ENCODE peak calls at places on chromosomes 13 and 19, in nine cellular contexts. One of them, this sample, is unnamed.

GRCh38 chr13:78137404-78138142 is 218.9 kb upstream of the EDNRB start:
- DNase-seq in GM20000: peak
- DNase-seq in neural crest cell: peak
- DNase-seq in RWPE2: no peak
- DNase-seq in cardiac muscle cell: peak
- DNase-seq in lung: peak
- DNase-seq in brain microvascular endothelial cell: peak
- DNase-seq in fibroblast of pulmonary artery: peak
- DNase-seq in adrenal gland: peak
- DNase-seq in this sample: no peak

GRCh38 chr19:6273701-6274601 is 5.8 kb downstream of the MLLT1 start:
- DNase-seq in GM20000: peak
- DNase-seq in neural crest cell: no peak
- DNase-seq in RWPE2: peak
- DNase-seq in cardiac muscle cell: peak
- DNase-seq in lung: peak
- DNase-seq in brain microvascular endothelial cell: peak
- DNase-seq in fibroblast of pulmonary artery: peak
- DNase-seq in adrenal gland: peak
- DNase-seq in this sample: no peak

GRCh38 chr13:99434258-99434788 is 66.9 kb upstream of the TM9SF2 start:
- DNase-seq in GM20000: no peak
- DNase-seq in neural crest cell: no peak
- DNase-seq in RWPE2: no peak
- DNase-seq in cardiac muscle cell: no peak
- DNase-seq in lung: no peak
- DNase-seq in brain microvascular endothelial cell: no peak
- DNase-seq in fibroblast of pulmonary artery: no peak
- DNase-seq in adrenal gland: no peak
- DNase-seq in this sample: no peak

GRCh38 chr13:109155301-109155761 is 525.9 kb downstream of the MYO16 start:
- DNase-seq in GM20000: no peak
- DNase-seq in neural crest cell: no peak
- DNase-seq in RWPE2: peak
- DNase-seq in cardiac muscle cell: peak
- DNase-seq in lung: peak
- DNase-seq in brain microvascular endothelial cell: peak
- DNase-seq in fibroblast of pulmonary artery: peak
- DNase-seq in adrenal gland: no peak
- DNase-seq in this sample: no peak

GRCh38 chr13:38369058-38369457 is 19.4 kb downstream of the UFM1 start:
- DNase-seq in GM20000: no peak
- DNase-seq in neural crest cell: no peak
- DNase-seq in RWPE2: no peak
- DNase-seq in cardiac muscle cell: no peak
- DNase-seq in lung: no peak
- DNase-seq in brain microvascular endothelial cell: no peak
- DNase-seq in fibroblast of pulmonary artery: no peak
- DNase-seq in adrenal gland: no peak
- DNase-seq in this sample: no peak

GRCh38 chr13:91052873-91053272 is 294.6 kb upstream of the MIR17HG start:
- DNase-seq in GM20000: no peak
- DNase-seq in neural crest cell: no peak
- DNase-seq in RWPE2: no peak
- DNase-seq in cardiac muscle cell: no peak
- DNase-seq in lung: no peak
- DNase-seq in brain microvascular endothelial cell: no peak
- DNase-seq in fibroblast of pulmonary artery: no peak
- DNase-seq in adrenal gland: no peak
- DNase-seq in this sample: no peak

GRCh38 chr19:3538965-3539742 is at the start of gene TEKTIP1:
- DNase-seq in GM20000: no peak
- DNase-seq in neural crest cell: no peak
- DNase-seq in RWPE2: no peak
- DNase-seq in cardiac muscle cell: no peak
- DNase-seq in lung: no peak
- DNase-seq in brain microvascular endothelial cell: no peak
- DNase-seq in fibroblast of pulmonary artery: no peak
- DNase-seq in adrenal gland: peak
- DNase-seq in this sample: no peak

GRCh38 chr13:102978168-102978567 is 88.0 kb downstream of the SLC10A2 start:
- DNase-seq in GM20000: no peak
- DNase-seq in neural crest cell: no peak
- DNase-seq in RWPE2: no peak
- DNase-seq in cardiac muscle cell: peak
- DNase-seq in lung: no peak
- DNase-seq in brain microvascular endothelial cell: no peak
- DNase-seq in fibroblast of pulmonary artery: peak
- DNase-seq in adrenal gland: no peak
- DNase-seq in this sample: no peak

GRCh38 chr13:36346222-36347083 is at the start of gene SPART:
- DNase-seq in GM20000: peak
- DNase-seq in neural crest cell: peak
- DNase-seq in RWPE2: peak
- DNase-seq in cardiac muscle cell: peak
- DNase-seq in lung: peak
- DNase-seq in brain microvascular endothelial cell: peak
- DNase-seq in fibroblast of pulmonary artery: peak
- DNase-seq in adrenal gland: peak
- DNase-seq in this sample: peak

GRCh38 chr19:47228168-47228936 is 2.6 kb downstream of the BBC3 start:
- DNase-seq in GM20000: peak
- DNase-seq in neural crest cell: no peak
- DNase-seq in RWPE2: no peak
- DNase-seq in cardiac muscle cell: no peak
- DNase-seq in lung: no peak
- DNase-seq in brain microvascular endothelial cell: no peak
- DNase-seq in fibroblast of pulmonary artery: no peak
- DNase-seq in adrenal gland: peak
- DNase-seq in this sample: no peak

DNA sequence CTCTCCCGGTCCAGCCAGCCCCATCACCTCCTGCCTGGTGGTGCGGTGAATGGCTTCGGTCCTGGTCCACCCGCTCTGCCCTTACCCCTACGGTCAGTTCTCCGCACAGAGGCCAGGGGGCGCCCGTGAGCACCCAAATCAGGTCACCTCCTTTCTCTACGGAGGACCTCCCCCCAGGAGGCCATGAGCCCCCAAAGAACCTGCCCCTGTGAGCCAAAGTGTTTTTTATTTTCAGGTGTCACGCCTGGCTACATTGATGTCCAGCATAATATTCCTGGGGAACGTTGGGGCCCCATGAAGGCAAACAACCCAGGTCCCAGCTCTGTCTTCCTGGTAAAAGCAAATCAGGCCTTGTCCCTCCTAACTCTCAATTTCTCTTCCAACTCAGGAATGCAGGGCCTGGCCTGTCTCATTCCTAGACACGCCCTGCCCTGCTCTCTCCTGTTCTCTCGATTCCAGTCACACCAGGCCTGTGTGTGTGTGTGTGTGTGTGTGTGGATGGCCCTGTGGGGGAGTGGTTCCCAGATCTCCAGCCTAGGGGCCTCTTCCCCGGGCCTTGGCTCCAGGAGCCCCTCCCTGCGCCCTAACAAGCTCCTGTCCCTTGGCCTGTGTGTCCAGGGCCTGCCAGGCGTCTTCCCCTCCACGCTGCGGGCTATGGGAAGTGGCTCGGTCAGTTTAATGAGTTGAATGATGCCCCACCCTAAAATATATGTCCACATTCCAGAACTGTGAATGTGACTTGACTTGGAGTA is 9.7 kb upstream of the GIPC1 start:
- DNase-seq in GM20000: peak
- DNase-seq in neural crest cell: peak
- DNase-seq in RWPE2: peak
- DNase-seq in cardiac muscle cell: peak
- DNase-seq in lung: peak
- DNase-seq in brain microvascular endothelial cell: peak
- DNase-seq in fibroblast of pulmonary artery: peak
- DNase-seq in adrenal gland: no peak
- DNase-seq in this sample: no peak
- TF ChIP-seq CTCF in GM20000: peak
- TF ChIP-seq CTCF in neural crest cell: peak
- TF ChIP-seq CTCF in RWPE2: peak
- TF ChIP-seq CTCF in cardiac muscle cell: peak
- TF ChIP-seq CTCF in lung: peak
- TF ChIP-seq CTCF in brain microvascular endothelial cell: peak
- TF ChIP-seq CTCF in fibroblast of pulmonary artery: peak
- TF ChIP-seq CTCF in adrenal gland: peak
- TF ChIP-seq CTCF in this sample: peak

GRCh38 chr13:60329221-60329983 is 67.6 kb upstream of the TDRD3 start:
- DNase-seq in GM20000: peak
- DNase-seq in neural crest cell: peak
- DNase-seq in RWPE2: no peak
- DNase-seq in cardiac muscle cell: peak
- DNase-seq in lung: peak
- DNase-seq in brain microvascular endothelial cell: peak
- DNase-seq in fibroblast of pulmonary artery: peak
- DNase-seq in adrenal gland: peak
- DNase-seq in this sample: no peak
- TF ChIP-seq CTCF in GM20000: peak
- TF ChIP-seq CTCF in neural crest cell: peak
- TF ChIP-seq CTCF in RWPE2: peak
- TF ChIP-seq CTCF in cardiac muscle cell: peak
- TF ChIP-seq CTCF in lung: no peak
- TF ChIP-seq CTCF in brain microvascular endothelial cell: peak
- TF ChIP-seq CTCF in fibroblast of pulmonary artery: peak
- TF ChIP-seq CTCF in adrenal gland: no peak
- TF ChIP-seq CTCF in this sample: peak

DNA sequence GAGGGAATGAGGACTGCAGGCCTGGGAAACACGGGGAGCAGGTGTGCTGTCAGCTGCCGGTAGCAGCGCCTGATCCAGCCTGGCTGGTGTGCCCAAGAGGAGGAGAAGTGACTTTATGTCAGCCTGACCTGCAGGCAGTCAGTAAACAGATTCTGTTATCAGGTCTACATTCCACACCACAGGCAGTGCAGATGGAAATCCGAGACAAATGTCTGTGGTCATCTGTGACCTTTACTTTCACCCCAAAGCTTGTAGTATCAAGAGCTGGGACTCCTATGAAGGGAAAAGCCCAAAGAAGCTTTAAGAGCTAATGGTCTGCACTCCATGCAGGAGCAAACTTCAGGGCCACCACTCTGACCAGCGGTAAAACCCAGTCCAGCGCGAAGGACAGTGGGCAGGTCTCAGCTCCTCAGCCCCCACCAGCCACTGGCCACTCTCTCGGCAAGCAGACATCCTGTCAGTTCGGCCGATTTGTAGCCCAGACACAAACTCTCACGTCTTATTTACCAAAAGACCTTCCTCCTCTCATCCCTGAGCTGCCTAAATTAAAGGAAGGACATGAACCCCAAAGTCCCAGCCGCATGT is 7.7 kb downstream of the EPS15L1 start:
- DNase-seq in GM20000: no peak
- DNase-seq in neural crest cell: no peak
- DNase-seq in RWPE2: no peak
- DNase-seq in cardiac muscle cell: peak
- DNase-seq in lung: no peak
- DNase-seq in brain microvascular endothelial cell: peak
- DNase-seq in fibroblast of pulmonary artery: no peak
- DNase-seq in adrenal gland: peak
- DNase-seq in this sample: no peak
- TF ChIP-seq CTCF in GM20000: no peak
- TF ChIP-seq CTCF in neural crest cell: no peak
- TF ChIP-seq CTCF in RWPE2: no peak
- TF ChIP-seq CTCF in cardiac muscle cell: no peak
- TF ChIP-seq CTCF in lung: no peak
- TF ChIP-seq CTCF in brain microvascular endothelial cell: no peak
- TF ChIP-seq CTCF in fibroblast of pulmonary artery: no peak
- TF ChIP-seq CTCF in adrenal gland: no peak
- TF ChIP-seq CTCF in this sample: no peak

GRCh38 chr19:4829001-4829712 is 2.4 kb downstream of the TICAM1 start:
- DNase-seq in GM20000: peak
- DNase-seq in neural crest cell: no peak
- DNase-seq in RWPE2: no peak
- DNase-seq in cardiac muscle cell: no peak
- DNase-seq in lung: no peak
- DNase-seq in brain microvascular endothelial cell: no peak
- DNase-seq in fibroblast of pulmonary artery: no peak
- DNase-seq in adrenal gland: no peak
- DNase-seq in this sample: no peak
- TF ChIP-seq CTCF in GM20000: no peak
- TF ChIP-seq CTCF in neural crest cell: no peak
- TF ChIP-seq CTCF in RWPE2: no peak
- TF ChIP-seq CTCF in cardiac muscle cell: no peak
- TF ChIP-seq CTCF in lung: no peak
- TF ChIP-seq CTCF in brain microvascular endothelial cell: peak
- TF ChIP-seq CTCF in fibroblast of pulmonary artery: no peak
- TF ChIP-seq CTCF in adrenal gland: no peak
- TF ChIP-seq CTCF in this sample: no peak

GRCh38 chr13:44816701-44817684 is 172.3 kb downstream of the NUFIP1 start:
- DNase-seq in GM20000: no peak
- DNase-seq in neural crest cell: no peak
- DNase-seq in RWPE2: no peak
- DNase-seq in cardiac muscle cell: peak
- DNase-seq in lung: no peak
- DNase-seq in brain microvascular endothelial cell: peak
- DNase-seq in fibroblast of pulmonary artery: peak
- DNase-seq in adrenal gland: no peak
- DNase-seq in this sample: no peak

GRCh38 chr13:44819245-44819644 is 170.0 kb downstream of the NUFIP1 start:
- DNase-seq in GM20000: no peak
- DNase-seq in neural crest cell: no peak
- DNase-seq in RWPE2: no peak
- DNase-seq in cardiac muscle cell: peak
- DNase-seq in lung: no peak
- DNase-seq in brain microvascular endothelial cell: peak
- DNase-seq in fibroblast of pulmonary artery: peak
- DNase-seq in adrenal gland: no peak
- DNase-seq in this sample: no peak

GRCh38 chr13:44818016-44818415 is 171.3 kb downstream of the NUFIP1 start:
- DNase-seq in GM20000: no peak
- DNase-seq in neural crest cell: no peak
- DNase-seq in RWPE2: no peak
- DNase-seq in cardiac muscle cell: no peak
- DNase-seq in lung: no peak
- DNase-seq in brain microvascular endothelial cell: no peak
- DNase-seq in fibroblast of pulmonary artery: no peak
- DNase-seq in adrenal gland: no peak
- DNase-seq in this sample: no peak

GRCh38 chr13:44819762-44820161 is 169.5 kb downstream of the NUFIP1 start:
- DNase-seq in GM20000: no peak
- DNase-seq in neural crest cell: no peak
- DNase-seq in RWPE2: no peak
- DNase-seq in cardiac muscle cell: no peak
- DNase-seq in lung: no peak
- DNase-seq in brain microvascular endothelial cell: no peak
- DNase-seq in fibroblast of pulmonary artery: no peak
- DNase-seq in adrenal gland: no peak
- DNase-seq in this sample: no peak

DNA sequence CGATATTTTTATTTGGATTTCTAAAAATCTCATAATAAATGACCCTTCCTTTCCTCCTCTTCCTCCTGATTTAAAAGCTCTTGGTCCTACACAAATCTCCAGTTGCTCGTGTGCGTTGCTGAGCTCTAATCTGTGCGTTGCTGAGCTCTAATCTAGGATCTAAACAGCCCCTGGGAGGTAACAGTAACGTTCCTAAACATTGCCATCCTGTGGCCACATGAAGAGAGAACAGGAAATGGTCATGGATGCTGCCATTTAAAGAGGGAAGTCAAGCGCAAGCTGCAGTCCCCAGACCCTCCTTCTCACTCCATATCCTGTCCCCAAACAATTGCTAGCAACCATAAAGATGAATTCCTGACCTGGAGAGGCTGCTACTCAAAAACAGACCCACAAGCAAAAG is 170.8 kb downstream of the NUFIP1 start:
- DNase-seq in GM20000: no peak
- DNase-seq in neural crest cell: no peak
- DNase-seq in RWPE2: no peak
- DNase-seq in cardiac muscle cell: peak
- DNase-seq in lung: no peak
- DNase-seq in brain microvascular endothelial cell: peak
- DNase-seq in fibroblast of pulmonary artery: peak
- DNase-seq in adrenal gland: no peak
- DNase-seq in this sample: no peak
- TF ChIP-seq CTCF in GM20000: no peak
- TF ChIP-seq CTCF in neural crest cell: peak
- TF ChIP-seq CTCF in RWPE2: peak
- TF ChIP-seq CTCF in cardiac muscle cell: peak
- TF ChIP-seq CTCF in lung: no peak
- TF ChIP-seq CTCF in brain microvascular endothelial cell: peak
- TF ChIP-seq CTCF in fibroblast of pulmonary artery: peak
- TF ChIP-seq CTCF in adrenal gland: peak
- TF ChIP-seq CTCF in this sample: peak

This sample was measured in chondrocyte.